ENCODE peak calls at places on chromosome 20, in nine cellular contexts. One of them, this sample, is unnamed.

GRCh38 chr20:38337561-38338140 is 8.6 kb upstream of the LBP start:
- DNase-seq in AG09319: no peak
- DNase-seq in stimulated activated CD4-positive, alpha-beta T cell treated with anti-CD3 and anti-CD28 coated beads, Interleukin-1b, Interleukin-23, amount 100 ng/mL, for 4 hours: no peak
- DNase-seq in Calu3: peak
- DNase-seq in ACHN: peak
- DNase-seq in stomach: no peak
- DNase-seq in esophagus squamous epithelium: no peak
- DNase-seq in body of pancreas: no peak
- DNase-seq in choroid plexus epithelial cell: no peak
- DNase-seq in this sample: no peak

GRCh38 chr20:16719421-16719820 is 10.4 kb upstream of the SNRPB2 start:
- DNase-seq in stomach: no peak
- DNase-seq in esophagus squamous epithelium: no peak
- DNase-seq in stimulated activated CD4-positive, alpha-beta T cell treated with anti-CD3 and anti-CD28 coated beads, Interleukin-1b, Interleukin-23, amount 100 ng/mL, for 4 hours: no peak
- DNase-seq in choroid plexus epithelial cell: no peak
- DNase-seq in AG09319: no peak
- DNase-seq in body of pancreas: no peak
- DNase-seq in ACHN: no peak
- DNase-seq in Calu3: no peak
- DNase-seq in this sample: no peak

GRCh38 chr20:42261766-42262165 is 643.6 kb upstream of the CHD6 start:
- DNase-seq in esophagus squamous epithelium: no peak
- DNase-seq in choroid plexus epithelial cell: no peak
- DNase-seq in body of pancreas: no peak
- DNase-seq in Calu3: no peak
- DNase-seq in stimulated activated CD4-positive, alpha-beta T cell treated with anti-CD3 and anti-CD28 coated beads, Interleukin-1b, Interleukin-23, amount 100 ng/mL, for 4 hours: no peak
- DNase-seq in stomach: no peak
- DNase-seq in ACHN: no peak
- DNase-seq in AG09319: no peak
- DNase-seq in this sample: no peak

GRCh38 chr20:22861990-22862389 is 173.1 kb upstream of the SSTR4 start:
- DNase-seq in ACHN: no peak
- DNase-seq in body of pancreas: no peak
- DNase-seq in choroid plexus epithelial cell: no peak
- DNase-seq in stimulated activated CD4-positive, alpha-beta T cell treated with anti-CD3 and anti-CD28 coated beads, Interleukin-1b, Interleukin-23, amount 100 ng/mL, for 4 hours: no peak
- DNase-seq in stomach: no peak
- DNase-seq in AG09319: no peak
- DNase-seq in Calu3: no peak
- DNase-seq in esophagus squamous epithelium: no peak
- DNase-seq in this sample: no peak

GRCh38 chr20:21557246-21557982 is 43.5 kb upstream of the NKX2-2 start:
- DNase-seq in esophagus squamous epithelium: no peak
- DNase-seq in AG09319: no peak
- DNase-seq in ACHN: no peak
- DNase-seq in stimulated activated CD4-positive, alpha-beta T cell treated with anti-CD3 and anti-CD28 coated beads, Interleukin-1b, Interleukin-23, amount 100 ng/mL, for 4 hours: no peak
- DNase-seq in stomach: no peak
- DNase-seq in body of pancreas: no peak
- DNase-seq in Calu3: no peak
- DNase-seq in choroid plexus epithelial cell: no peak
- DNase-seq in this sample: no peak

GRCh38 chr20:43492101-43492500 is 15.4 kb upstream of the L3MBTL1 start:
- DNase-seq in stomach: no peak
- DNase-seq in choroid plexus epithelial cell: no peak
- DNase-seq in body of pancreas: no peak
- DNase-seq in esophagus squamous epithelium: no peak
- DNase-seq in Calu3: no peak
- DNase-seq in AG09319: no peak
- DNase-seq in ACHN: no peak
- DNase-seq in stimulated activated CD4-positive, alpha-beta T cell treated with anti-CD3 and anti-CD28 coated beads, Interleukin-1b, Interleukin-23, amount 100 ng/mL, for 4 hours: no peak
- DNase-seq in this sample: peak

GRCh38 chr20:49629606-49630005 is 61.7 kb upstream of the PTGIS start:
- DNase-seq in Calu3: no peak
- DNase-seq in choroid plexus epithelial cell: no peak
- DNase-seq in AG09319: no peak
- DNase-seq in stomach: no peak
- DNase-seq in ACHN: no peak
- DNase-seq in body of pancreas: no peak
- DNase-seq in esophagus squamous epithelium: no peak
- DNase-seq in stimulated activated CD4-positive, alpha-beta T cell treated with anti-CD3 and anti-CD28 coated beads, Interleukin-1b, Interleukin-23, amount 100 ng/mL, for 4 hours: no peak
- DNase-seq in this sample: no peak

GRCh38 chr20:22795897-22796296 is 211.5 kb upstream of the FOXA2 start:
- DNase-seq in esophagus squamous epithelium: no peak
- DNase-seq in stimulated activated CD4-positive, alpha-beta T cell treated with anti-CD3 and anti-CD28 coated beads, Interleukin-1b, Interleukin-23, amount 100 ng/mL, for 4 hours: no peak
- DNase-seq in Calu3: peak
- DNase-seq in ACHN: peak
- DNase-seq in AG09319: peak
- DNase-seq in stomach: peak
- DNase-seq in body of pancreas: peak
- DNase-seq in choroid plexus epithelial cell: peak
- DNase-seq in this sample: peak

GRCh38 chr20:53322651-53323050 is 271.0 kb downstream of the ZNF217 start:
- DNase-seq in AG09319: no peak
- DNase-seq in body of pancreas: no peak
- DNase-seq in choroid plexus epithelial cell: no peak
- DNase-seq in ACHN: no peak
- DNase-seq in esophagus squamous epithelium: no peak
- DNase-seq in stomach: no peak
- DNase-seq in Calu3: no peak
- DNase-seq in stimulated activated CD4-positive, alpha-beta T cell treated with anti-CD3 and anti-CD28 coated beads, Interleukin-1b, Interleukin-23, amount 100 ng/mL, for 4 hours: peak
- DNase-seq in this sample: no peak

GRCh38 chr20:63737940-63738686 is 1.5 kb upstream of the SLC2A4RG start:
- DNase-seq in esophagus squamous epithelium: no peak
- DNase-seq in AG09319: no peak
- DNase-seq in choroid plexus epithelial cell: no peak
- DNase-seq in body of pancreas: no peak
- DNase-seq in stimulated activated CD4-positive, alpha-beta T cell treated with anti-CD3 and anti-CD28 coated beads, Interleukin-1b, Interleukin-23, amount 100 ng/mL, for 4 hours: no peak
- DNase-seq in Calu3: no peak
- DNase-seq in stomach: no peak
- DNase-seq in ACHN: no peak
- DNase-seq in this sample: no peak

GRCh38 chr20:7199867-7200266 is 432.4 kb downstream of the BMP2 start:
- DNase-seq in body of pancreas: no peak
- DNase-seq in ACHN: no peak
- DNase-seq in AG09319: no peak
- DNase-seq in stomach: no peak
- DNase-seq in stimulated activated CD4-positive, alpha-beta T cell treated with anti-CD3 and anti-CD28 coated beads, Interleukin-1b, Interleukin-23, amount 100 ng/mL, for 4 hours: no peak
- DNase-seq in Calu3: no peak
- DNase-seq in esophagus squamous epithelium: no peak
- DNase-seq in choroid plexus epithelial cell: no peak
- DNase-seq in this sample: no peak

GRCh38 chr20:62523473-62524203 is 47.8 kb upstream of the GATA5 start:
- DNase-seq in Calu3: peak
- DNase-seq in stimulated activated CD4-positive, alpha-beta T cell treated with anti-CD3 and anti-CD28 coated beads, Interleukin-1b, Interleukin-23, amount 100 ng/mL, for 4 hours: peak
- DNase-seq in esophagus squamous epithelium: no peak
- DNase-seq in AG09319: no peak
- DNase-seq in choroid plexus epithelial cell: no peak
- DNase-seq in body of pancreas: no peak
- DNase-seq in stomach: no peak
- DNase-seq in ACHN: no peak
- DNase-seq in this sample: no peak

GRCh38 chr20:54189630-54190029 is 15.8 kb upstream of the CYP24A1 start:
- DNase-seq in AG09319: no peak
- DNase-seq in esophagus squamous epithelium: no peak
- DNase-seq in Calu3: no peak
- DNase-seq in choroid plexus epithelial cell: no peak
- DNase-seq in stomach: no peak
- DNase-seq in body of pancreas: no peak
- DNase-seq in ACHN: no peak
- DNase-seq in stimulated activated CD4-positive, alpha-beta T cell treated with anti-CD3 and anti-CD28 coated beads, Interleukin-1b, Interleukin-23, amount 100 ng/mL, for 4 hours: no peak
- DNase-seq in this sample: peak

GRCh38 chr20:52001999-52002666 is 189.4 kb downstream of the ZFP64 start:
- DNase-seq in body of pancreas: no peak
- DNase-seq in AG09319: no peak
- DNase-seq in stomach: no peak
- DNase-seq in choroid plexus epithelial cell: peak
- DNase-seq in esophagus squamous epithelium: no peak
- DNase-seq in ACHN: no peak
- DNase-seq in stimulated activated CD4-positive, alpha-beta T cell treated with anti-CD3 and anti-CD28 coated beads, Interleukin-1b, Interleukin-23, amount 100 ng/mL, for 4 hours: no peak
- DNase-seq in Calu3: peak
- DNase-seq in this sample: no peak

GRCh38 chr20:49987868-49988690 is 5.3 kb downstream of the SNAI1 start:
- DNase-seq in stimulated activated CD4-positive, alpha-beta T cell treated with anti-CD3 and anti-CD28 coated beads, Interleukin-1b, Interleukin-23, amount 100 ng/mL, for 4 hours: no peak
- DNase-seq in Calu3: no peak
- DNase-seq in AG09319: no peak
- DNase-seq in body of pancreas: no peak
- DNase-seq in esophagus squamous epithelium: no peak
- DNase-seq in choroid plexus epithelial cell: no peak
- DNase-seq in stomach: no peak
- DNase-seq in ACHN: no peak
- DNase-seq in this sample: no peak

GRCh38 chr20:41143354-41143753 is 6.0 kb downstream of the PLCG1 start:
- DNase-seq in choroid plexus epithelial cell: no peak
- DNase-seq in stomach: no peak
- DNase-seq in ACHN: no peak
- DNase-seq in esophagus squamous epithelium: no peak
- DNase-seq in Calu3: no peak
- DNase-seq in body of pancreas: no peak
- DNase-seq in AG09319: no peak
- DNase-seq in stimulated activated CD4-positive, alpha-beta T cell treated with anti-CD3 and anti-CD28 coated beads, Interleukin-1b, Interleukin-23, amount 100 ng/mL, for 4 hours: no peak
- DNase-seq in this sample: no peak

GRCh38 chr20:64121586-64121985 is 14.2 kb upstream of the NPBWR2 start:
- DNase-seq in Calu3: no peak
- DNase-seq in ACHN: no peak
- DNase-seq in choroid plexus epithelial cell: no peak
- DNase-seq in stimulated activated CD4-positive, alpha-beta T cell treated with anti-CD3 and anti-CD28 coated beads, Interleukin-1b, Interleukin-23, amount 100 ng/mL, for 4 hours: no peak
- DNase-seq in stomach: no peak
- DNase-seq in body of pancreas: no peak
- DNase-seq in AG09319: no peak
- DNase-seq in esophagus squamous epithelium: no peak
- DNase-seq in this sample: no peak

GRCh38 chr20:35952480-35953410 is 1.6 kb downstream of the SCAND1 start:
- DNase-seq in AG09319: no peak
- DNase-seq in stomach: no peak
- DNase-seq in esophagus squamous epithelium: no peak
- DNase-seq in choroid plexus epithelial cell: peak
- DNase-seq in body of pancreas: no peak
- DNase-seq in stimulated activated CD4-positive, alpha-beta T cell treated with anti-CD3 and anti-CD28 coated beads, Interleukin-1b, Interleukin-23, amount 100 ng/mL, for 4 hours: no peak
- DNase-seq in Calu3: peak
- DNase-seq in ACHN: peak
- DNase-seq in this sample: no peak

GRCh38 chr20:10783660-10784336 is 110.0 kb upstream of the JAG1 start:
- DNase-seq in Calu3: no peak
- DNase-seq in esophagus squamous epithelium: no peak
- DNase-seq in choroid plexus epithelial cell: peak
- DNase-seq in AG09319: no peak
- DNase-seq in stimulated activated CD4-positive, alpha-beta T cell treated with anti-CD3 and anti-CD28 coated beads, Interleukin-1b, Interleukin-23, amount 100 ng/mL, for 4 hours: no peak
- DNase-seq in body of pancreas: no peak
- DNase-seq in ACHN: no peak
- DNase-seq in stomach: no peak
- DNase-seq in this sample: no peak

GRCh38 chr20:49868964-49869363 is 46.4 kb downstream of the SPATA2 start:
- DNase-seq in Calu3: no peak
- DNase-seq in body of pancreas: no peak
- DNase-seq in AG09319: no peak
- DNase-seq in choroid plexus epithelial cell: no peak
- DNase-seq in stomach: no peak
- DNase-seq in stimulated activated CD4-positive, alpha-beta T cell treated with anti-CD3 and anti-CD28 coated beads, Interleukin-1b, Interleukin-23, amount 100 ng/mL, for 4 hours: no peak
- DNase-seq in ACHN: no peak
- DNase-seq in esophagus squamous epithelium: no peak
- DNase-seq in this sample: no peak

GRCh38 chr20:137668-138131 is 4.7 kb upstream of the DEFB126 start:
- DNase-seq in choroid plexus epithelial cell: peak
- DNase-seq in Calu3: no peak
- DNase-seq in esophagus squamous epithelium: no peak
- DNase-seq in ACHN: peak
- DNase-seq in AG09319: no peak
- DNase-seq in stimulated activated CD4-positive, alpha-beta T cell treated with anti-CD3 and anti-CD28 coated beads, Interleukin-1b, Interleukin-23, amount 100 ng/mL, for 4 hours: no peak
- DNase-seq in stomach: no peak
- DNase-seq in body of pancreas: no peak
- DNase-seq in this sample: no peak

GRCh38 chr20:59588236-59588855 is 16.0 kb upstream of the PHACTR3 start:
- DNase-seq in stomach: no peak
- DNase-seq in stimulated activated CD4-positive, alpha-beta T cell treated with anti-CD3 and anti-CD28 coated beads, Interleukin-1b, Interleukin-23, amount 100 ng/mL, for 4 hours: no peak
- DNase-seq in body of pancreas: no peak
- DNase-seq in esophagus squamous epithelium: no peak
- DNase-seq in ACHN: no peak
- DNase-seq in Calu3: no peak
- DNase-seq in choroid plexus epithelial cell: no peak
- DNase-seq in AG09319: no peak
- DNase-seq in this sample: no peak

GRCh38 chr20:16479666-16480065 is 93.6 kb downstream of the KIF16B start:
- DNase-seq in stomach: no peak
- DNase-seq in ACHN: no peak
- DNase-seq in esophagus squamous epithelium: no peak
- DNase-seq in choroid plexus epithelial cell: peak
- DNase-seq in Calu3: no peak
- DNase-seq in body of pancreas: no peak
- DNase-seq in AG09319: no peak
- DNase-seq in stimulated activated CD4-positive, alpha-beta T cell treated with anti-CD3 and anti-CD28 coated beads, Interleukin-1b, Interleukin-23, amount 100 ng/mL, for 4 hours: no peak
- DNase-seq in this sample: no peak

GRCh38 chr20:6169251-6169650 is 46.4 kb upstream of the FERMT1 start:
- DNase-seq in esophagus squamous epithelium: no peak
- DNase-seq in ACHN: peak
- DNase-seq in Calu3: no peak
- DNase-seq in AG09319: no peak
- DNase-seq in stimulated activated CD4-positive, alpha-beta T cell treated with anti-CD3 and anti-CD28 coated beads, Interleukin-1b, Interleukin-23, amount 100 ng/mL, for 4 hours: no peak
- DNase-seq in body of pancreas: no peak
- DNase-seq in choroid plexus epithelial cell: peak
- DNase-seq in stomach: no peak
- DNase-seq in this sample: peak

GRCh38 chr20:24609757-24610156 is 140.3 kb downstream of the SYNDIG1 start:
- DNase-seq in choroid plexus epithelial cell: no peak
- DNase-seq in Calu3: no peak
- DNase-seq in stimulated activated CD4-positive, alpha-beta T cell treated with anti-CD3 and anti-CD28 coated beads, Interleukin-1b, Interleukin-23, amount 100 ng/mL, for 4 hours: no peak
- DNase-seq in stomach: no peak
- DNase-seq in ACHN: no peak
- DNase-seq in body of pancreas: no peak
- DNase-seq in AG09319: no peak
- DNase-seq in esophagus squamous epithelium: no peak
- DNase-seq in this sample: no peak

GRCh38 chr20:475463-476357 is 13.4 kb upstream of the TBC1D20 start:
- DNase-seq in AG09319: no peak
- DNase-seq in stomach: no peak
- DNase-seq in Calu3: no peak
- DNase-seq in stimulated activated CD4-positive, alpha-beta T cell treated with anti-CD3 and anti-CD28 coated beads, Interleukin-1b, Interleukin-23, amount 100 ng/mL, for 4 hours: no peak
- DNase-seq in ACHN: no peak
- DNase-seq in choroid plexus epithelial cell: no peak
- DNase-seq in body of pancreas: no peak
- DNase-seq in esophagus squamous epithelium: no peak
- DNase-seq in this sample: no peak

GRCh38 chr20:20849126-20849525 is 136.7 kb upstream of the RALGAPA2 start:
- DNase-seq in stomach: no peak
- DNase-seq in AG09319: no peak
- DNase-seq in choroid plexus epithelial cell: no peak
- DNase-seq in Calu3: no peak
- DNase-seq in stimulated activated CD4-positive, alpha-beta T cell treated with anti-CD3 and anti-CD28 coated beads, Interleukin-1b, Interleukin-23, amount 100 ng/mL, for 4 hours: no peak
- DNase-seq in esophagus squamous epithelium: no peak
- DNase-seq in body of pancreas: no peak
- DNase-seq in ACHN: no peak
- DNase-seq in this sample: no peak

GRCh38 chr20:45039470-45039811 is 61.5 kb downstream of the KCNS1 start:
- DNase-seq in ACHN: no peak
- DNase-seq in stomach: no peak
- DNase-seq in stimulated activated CD4-positive, alpha-beta T cell treated with anti-CD3 and anti-CD28 coated beads, Interleukin-1b, Interleukin-23, amount 100 ng/mL, for 4 hours: no peak
- DNase-seq in AG09319: no peak
- DNase-seq in choroid plexus epithelial cell: peak
- DNase-seq in body of pancreas: no peak
- DNase-seq in Calu3: no peak
- DNase-seq in esophagus squamous epithelium: no peak
- DNase-seq in this sample: no peak

GRCh38 chr20:24590193-24590982 is 121.0 kb downstream of the SYNDIG1 start:
- DNase-seq in stimulated activated CD4-positive, alpha-beta T cell treated with anti-CD3 and anti-CD28 coated beads, Interleukin-1b, Interleukin-23, amount 100 ng/mL, for 4 hours: no peak
- DNase-seq in stomach: no peak
- DNase-seq in choroid plexus epithelial cell: no peak
- DNase-seq in esophagus squamous epithelium: no peak
- DNase-seq in AG09319: no peak
- DNase-seq in ACHN: no peak
- DNase-seq in body of pancreas: no peak
- DNase-seq in Calu3: no peak
- DNase-seq in this sample: no peak

GRCh38 chr20:34222208-34222607 is 19.0 kb upstream of the ASIP start:
- DNase-seq in AG09319: peak
- DNase-seq in Calu3: no peak
- DNase-seq in ACHN: no peak
- DNase-seq in esophagus squamous epithelium: no peak
- DNase-seq in choroid plexus epithelial cell: peak
- DNase-seq in stomach: no peak
- DNase-seq in stimulated activated CD4-positive, alpha-beta T cell treated with anti-CD3 and anti-CD28 coated beads, Interleukin-1b, Interleukin-23, amount 100 ng/mL, for 4 hours: no peak
- DNase-seq in body of pancreas: no peak
- DNase-seq in this sample: peak

GRCh38 chr20:25000268-25000801 is 7.8 kb upstream of the APMAP start:
- DNase-seq in body of pancreas: peak
- DNase-seq in AG09319: peak
- DNase-seq in esophagus squamous epithelium: no peak
- DNase-seq in choroid plexus epithelial cell: peak
- DNase-seq in ACHN: no peak
- DNase-seq in stimulated activated CD4-positive, alpha-beta T cell treated with anti-CD3 and anti-CD28 coated beads, Interleukin-1b, Interleukin-23, amount 100 ng/mL, for 4 hours: no peak
- DNase-seq in Calu3: peak
- DNase-seq in stomach: peak
- DNase-seq in this sample: peak